ENCODE peak calls at places on chromosome 17, in six cellular contexts. K is endothelial cell of umbilical vein; R is neural progenitor cell; L is activated CD4-positive, alpha-beta T cell treated with anti-CD3 and anti-CD28 coated beads, Interleukin-2, amount 10 ng/mL, durations not matched to agents 7 days and 5 days; H is nucleus accumbens; U is activated gamma-delta T cell. D is an unnamed sample.

GRCh38 chr17:17816831-17817551 is 19.8 kb downstream of the SREBF1 start:
- DNase-seq in K (no peak), R (no peak), L (no peak), H (no peak), U (no peak), D (no peak)

GRCh38 chr17:56785396-56785795 is 48.3 kb downstream of the C17orf67 start:
- DNase-seq in K (no peak), R (no peak), L (no peak), H (no peak), U (no peak), D (no peak)

GRCh38 chr17:43351686-43352085 is 47.1 kb upstream of the ARL4D start:
- DNase-seq in K (no peak), R (no peak), L (no peak), H (no peak), U (no peak), D (no peak)

GRCh38 chr17:31072186-31072585 is 22.6 kb upstream of the NF1 start:
- DNase-seq in K (no peak), R (peak; percentile 63), L (no peak), H (no peak), U (no peak), D (no peak)

GRCh38 chr17:76307966-76308338 is at the start of gene QRICH2:
- DNase-seq in K (no peak), R (no peak), L (no peak), H (no peak), U (no peak), D (no peak)

GRCh38 chr17:4771519-4772234 is at the start of gene TM4SF5:
- DNase-seq in K (no peak), R (no peak), L (peak; percentile 56), H (no peak), U (no peak), D (no peak)

GRCh38 chr17:34673516-34673915 is 94.1 kb downstream of the TMEM132E start:
- DNase-seq in K (no peak), R (no peak), L (no peak), H (no peak), U (no peak), D (no peak)

GRCh38 chr17:18250259-18250658 is 8.3 kb downstream of the FLII start:
- DNase-seq in K (no peak), R (no peak), L (no peak), H (no peak), U (no peak), D (no peak)

GRCh38 chr17:35283767-35284166 is 40.9 kb downstream of the SLFN5 start:
- DNase-seq in K (no peak), R (no peak), L (no peak), H (no peak), U (no peak), D (no peak)

GRCh38 chr17:79459003-79459655 is 151.7 kb downstream of the RBFOX3 start:
- DNase-seq in K (no peak), R (no peak), L (no peak), H (no peak), U (no peak), D (no peak)

GRCh38 chr17:6523330-6523729 is 33.0 kb downstream of the PITPNM3 start:
- DNase-seq in K (no peak), R (no peak), L (no peak), H (no peak), U (no peak), D (no peak)

GRCh38 chr17:17841620-17842025 is 4.8 kb upstream of the SREBF1 start:
- DNase-seq in K (no peak), R (no peak), L (no peak), H (peak; percentile 19), U (no peak), D (no peak)

GRCh38 chr17:80724723-80725388 is 180.2 kb downstream of the RPTOR start:
- DNase-seq in K (no peak), R (no peak), L (no peak), H (no peak), U (no peak), D (no peak)